ENCODE peak calls at places on chromosomes 11 and 22, in nine cellular contexts. M is left lung; B is A549; I is A673; W is tibial nerve; Z is CD8-positive, alpha-beta memory T cell; Q is psoas muscle; Y is testis; G is osteoblast. A is an unnamed sample.

GRCh38 chr11:57496109-57496820 is 19.2 kb downstream of the SLC43A1 start:
- DNase-seq in M (no peak), B (no peak), I (no peak), W (no peak), Z (no peak), Q (no peak), Y (no peak), G (peak; percentile 60), A (no peak)

GRCh38 chr11:35714882-35715612 is 52.5 kb downstream of the TRIM44 start:
- DNase-seq in M (no peak), B (no peak), I (peak; percentile 45), W (no peak), Z (no peak), Q (no peak), Y (no peak), G (peak; percentile 83), A (no peak)

GRCh38 chr22:20979243-20979809 is 2.8 kb upstream of the LZTR1 start:
- DNase-seq in M (peak; percentile 87), B (no peak), I (peak; percentile 73), W (no peak), Z (peak; percentile 45), Q (peak; percentile 71), Y (peak; percentile 69), G (peak; percentile 97), A (peak; percentile 83)

GRCh38 chr22:19173047-19174035 is 5.2 kb downstream of the SLC25A1 start:
- DNase-seq in M (no peak), B (no peak), I (no peak), W (no peak), Z (no peak), Q (no peak), Y (no peak), G (peak; percentile 58), A (peak; percentile 35)

GRCh38 chr22:24030186-24030702 is 19.1 kb downstream of the CABIN1 start:
- DNase-seq in M (no peak), B (no peak), I (no peak), W (no peak), Z (no peak), Q (no peak), Y (no peak), G (no peak), A (no peak)

GRCh38 chr11:105718641-105719040 is 108.8 kb downstream of the GRIA4 start:
- DNase-seq in M (no peak), B (no peak), I (no peak), W (no peak), Z (no peak), Q (no peak), Y (no peak), G (no peak), A (no peak)

GRCh38 chr11:35747638-35748037 is 85.1 kb downstream of the TRIM44 start:
- DNase-seq in M (no peak), B (no peak), I (no peak), W (no peak), Z (no peak), Q (no peak), Y (no peak), G (no peak), A (no peak)

GRCh38 chr11:129278586-129279319 is 86.6 kb upstream of the ARHGAP32 start:
- DNase-seq in M (peak; percentile 82), B (no peak), I (peak; percentile 50), W (no peak), Z (peak; percentile 1), Q (peak; percentile 21), Y (no peak), G (peak; percentile 84), A (peak; percentile 21)

GRCh38 chr11:85752890-85753581 is 57.9 kb downstream of the SYTL2 start:
- DNase-seq in M (no peak), B (no peak), I (peak; percentile 23), W (no peak), Z (peak; percentile 88), Q (no peak), Y (peak; percentile 20), G (no peak), A (no peak)

GRCh38 chr22:22691055-22691454 is 46.6 kb downstream of the GGTLC2 start:
- DNase-seq in M (no peak), B (no peak), I (no peak), W (no peak), Z (no peak), Q (no peak), Y (no peak), G (peak; percentile 79), A (no peak)

GRCh38 chr22:48803993-48804810 is 1023.5 kb downstream of the BRD1 start:
- DNase-seq in M (peak; percentile 45), B (no peak), I (no peak), W (no peak), Z (no peak), Q (no peak), Y (no peak), G (peak; percentile 72), A (peak; percentile 40)

GRCh38 chr11:121553806-121554205 is 101.0 kb upstream of the SORL1-AS1 start:
- DNase-seq in M (no peak), B (peak; percentile 26), I (no peak), W (no peak), Z (no peak), Q (no peak), Y (no peak), G (peak; percentile 44), A (no peak)

GRCh38 chr22:45608763-45609180 is 62.9 kb upstream of the ATXN10 start:
- DNase-seq in M (no peak), B (peak; percentile 40), I (peak; percentile 24), W (no peak), Z (peak; percentile 3), Q (no peak), Y (no peak), G (peak; percentile 88), A (no peak)

GRCh38 chr22:19287889-19288288 is 3.6 kb downstream of the CLTCL1 start:
- DNase-seq in M (no peak), B (peak; percentile 64), I (no peak), W (no peak), Z (no peak), Q (no peak), Y (no peak), G (peak; percentile 85), A (no peak)

GRCh38 chr22:42984397-42984796 is 30.6 kb downstream of the PACSIN2 start:
- DNase-seq in M (no peak), B (no peak), I (no peak), W (no peak), Z (no peak), Q (no peak), Y (no peak), G (no peak), A (no peak)

GRCh38 chr11:121592708-121593107 is 139.9 kb upstream of the SORL1-AS1 start:
- DNase-seq in M (no peak), B (no peak), I (no peak), W (no peak), Z (no peak), Q (no peak), Y (no peak), G (no peak), A (no peak)

GRCh38 chr22:24465566-24465965 is 29.6 kb upstream of the UPB1 start:
- DNase-seq in M (no peak), B (peak; percentile 14), I (no peak), W (no peak), Z (no peak), Q (no peak), Y (no peak), G (no peak), A (no peak)

GRCh38 chr11:113087716-113088115 is 126.5 kb downstream of the NCAM1 start:
- DNase-seq in M (no peak), B (no peak), I (no peak), W (no peak), Z (no peak), Q (no peak), Y (no peak), G (no peak), A (no peak)

GRCh38 chr22:35116817-35117216 is 50.9 kb downstream of the ISX start:
- DNase-seq in M (no peak), B (no peak), I (no peak), W (no peak), Z (no peak), Q (no peak), Y (no peak), G (no peak), A (no peak)

GRCh38 chr11:64100345-64100744 is 64.6 kb downstream of the FLRT1 start:
- DNase-seq in M (no peak), B (no peak), I (no peak), W (no peak), Z (no peak), Q (no peak), Y (no peak), G (no peak), A (no peak)

DNA sequence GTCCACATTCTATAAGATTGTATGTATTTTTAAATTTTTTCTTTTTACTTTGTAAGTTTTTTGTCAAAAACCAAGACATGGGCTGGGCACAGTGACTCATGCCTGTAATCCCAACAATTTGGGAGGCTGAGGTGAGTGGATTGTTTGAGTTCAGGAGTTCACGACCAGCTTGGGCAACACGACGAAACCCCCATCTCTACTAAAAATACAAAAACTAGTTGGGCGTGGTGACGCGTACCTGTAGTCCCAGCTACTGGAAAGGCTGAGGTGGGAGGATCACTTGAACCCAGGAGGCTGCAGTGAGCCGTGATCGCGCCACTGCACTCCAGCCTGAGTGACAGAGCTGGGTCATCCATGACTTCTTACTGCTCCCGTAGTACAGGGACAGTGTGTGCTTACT is 84.8 kb upstream of the PRDM11 start:
- DNase-seq in M (no peak), B (no peak), I (no peak), W (no peak), Z (no peak), Q (no peak), Y (no peak), G (no peak), A (no peak)
- H3K27ac ChIP-seq in M (no peak overlapping the region), B (no peak overlapping the region), I (no peak overlapping the region), W (no peak overlapping the region), Z (no peak overlapping the region), Q (no peak overlapping the region), Y (no peak overlapping the region), G (no peak overlapping the region), A (no peak overlapping the region)

GRCh38 chr11:58844600-58844999 is at the start of gene GLYATL2:
- DNase-seq in M (no peak), B (no peak), I (no peak), W (no peak), Z (no peak), Q (no peak), Y (no peak), G (no peak), A (no peak)
- H3K4me1 ChIP-seq in M (no peaks in the 10 kb centered on the region), B (no peaks in the 10 kb centered on the region), I (no peaks in the 10 kb centered on the region), W (no peaks in the 10 kb centered on the region), Z (no peaks in the 10 kb centered on the region), Q (no peaks in the 10 kb centered on the region), Y (no peaks in the 10 kb centered on the region), G (no peaks in the 10 kb centered on the region), A (no peaks in the 10 kb centered on the region)

DNA sequence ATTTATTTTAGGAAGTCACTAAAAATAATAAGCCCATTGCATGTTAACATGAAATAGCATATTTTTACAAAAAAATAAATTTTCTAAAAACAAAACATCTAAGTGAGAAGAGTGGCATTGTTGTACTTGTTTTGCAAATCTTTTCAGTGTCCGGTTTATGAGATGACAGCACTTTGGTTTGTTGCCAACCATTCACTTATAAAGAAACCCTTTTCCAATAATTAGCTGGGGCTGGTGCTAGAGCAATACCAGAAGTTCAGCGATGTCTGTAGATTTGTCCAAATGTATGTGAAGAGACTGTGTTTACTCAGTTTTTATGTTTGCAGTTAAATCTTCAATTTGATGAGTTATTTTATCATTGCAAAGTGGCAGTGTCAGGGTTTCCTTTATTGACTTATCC is 22.1 kb upstream of the KRTAP5-7 start:
- DNase-seq in M (no peak), B (no peak), I (no peak), W (no peak), Z (no peak), Q (no peak), Y (no peak), G (no peak), A (no peak)
- H3K27ac ChIP-seq in M (no peak overlapping the region), B (no peak overlapping the region), I (no peak overlapping the region), W (no peak overlapping the region), Z (no peak overlapping the region), Q (no peak overlapping the region), Y (no peak overlapping the region), G (no peak overlapping the region), A (no peak overlapping the region)

GRCh38 chr11:65891180-65892136 is 985 bp downstream of the CCDC85B start:
- DNase-seq in M (peak; percentile 90), B (peak; percentile 52), I (peak; percentile 66), W (no peak), Z (peak; percentile 15), Q (no peak), Y (peak; percentile 49), G (peak; percentile 86), A (peak; percentile 88)
- H3K4me1 ChIP-seq in M (peaks cover 20% of the 10 kb centered on the region), B (peaks cover 58% of the 10 kb centered on the region), I (peaks cover 45% of the 10 kb centered on the region), W (no peaks in the 10 kb centered on the region), Z (peaks cover 55% of the 10 kb centered on the region), Q (peaks cover 29% of the 10 kb centered on the region), Y (peaks cover 44% of the 10 kb centered on the region), G (peaks cover 77% of the 10 kb centered on the region), A (peaks cover 7% of the 10 kb centered on the region)

A was measured in right cardiac atrium.